ENCODE peak calls at places on chromosomes 3 and 15, in four cellular contexts. A, K, C and R are unnamed samples.

GRCh38 chr3:26623409-26624208 is 1.0 kb downstream of the LRRC3B start:
- DNase-seq in A (no peak), K (no peak), C (no peak), R (no peak)

GRCh38 chr3:56591256-56591655 is 34.3 kb downstream of the CCDC66 start:
- DNase-seq in A (no peak), K (no peak), C (peak; percentile 18), R (no peak)

GRCh38 chr15:58880320-58880719 is 53.2 kb downstream of the SLTM start:
- DNase-seq in A (no peak), K (no peak), C (no peak), R (no peak)

GRCh38 chr3:55587476-55587875 is 100.4 kb upstream of the WNT5A start:
- DNase-seq in A (no peak), K (no peak), C (no peak), R (no peak)

GRCh38 chr15:88878720-88879184 is 16.6 kb downstream of the HAPLN3 start:
- DNase-seq in A (peak; percentile 44), K (no peak), C (peak; percentile 55), R (peak; percentile 77)

GRCh38 chr3:127222664-127223063 is 29.7 kb downstream of the PRR23E start:
- DNase-seq in A (no peak), K (no peak), C (no peak), R (no peak)

GRCh38 chr3:128322030-128323022 is 144.4 kb downstream of the DNAJB8 start:
- DNase-seq in A (peak; percentile 59), K (peak; percentile 42), C (peak; percentile 67), R (no peak)

GRCh38 chr15:60592386-60593339 is 113.7 kb upstream of the ICE2 start:
- DNase-seq in A (peak; percentile 87), K (peak; percentile 82), C (peak; percentile 62), R (peak; percentile 87)

GRCh38 chr15:65258863-65259262 is 27.8 kb downstream of the PARP16 start:
- DNase-seq in A (no peak), K (peak; percentile 57), C (no peak), R (no peak)

GRCh38 chr3:89847955-89848354 is 740.5 kb downstream of the EPHA3 start:
- DNase-seq in A (no peak), K (no peak), C (peak; percentile 3), R (no peak)

GRCh38 chr3:184166671-184167070 is 8.0 kb upstream of the AP2M1 start:
- DNase-seq in A (no peak), K (no peak), C (no peak), R (no peak)

GRCh38 chr3:178304758-178305157 is 231.5 kb upstream of the KCNMB2 start:
- DNase-seq in A (no peak), K (no peak), C (peak; percentile 64), R (no peak)

GRCh38 chr3:152516195-152516594 is 247.5 kb downstream of the MBNL1 start:
- DNase-seq in A (no peak), K (no peak), C (no peak), R (no peak)

GRCh38 chr15:28107111-28107893 is 8.2 kb upstream of the OCA2 start:
- DNase-seq in A (no peak), K (no peak), C (peak; percentile 32), R (no peak)

GRCh38 chr3:4850211-4850927 is 128.9 kb upstream of the BHLHE40 start:
- DNase-seq in A (no peak), K (no peak), C (no peak), R (no peak)

GRCh38 chr3:170750478-170750830 is 119.5 kb downstream of the RPL22L1 start:
- DNase-seq in A (no peak), K (no peak), C (no peak), R (no peak)

GRCh38 chr3:180253283-180253682 is 216.5 kb upstream of the PEX5L start:
- DNase-seq in A (no peak), K (no peak), C (no peak), R (no peak)